ENCODE peak calls at places on chromosomes 6 and 20, in eight cellular contexts. H is T-helper 9 cell; K is WERI-Rb-1; T is H9; W is COLO829; O is stimulated activated CD4-positive, alpha-beta T cell treated with anti-CD3 and anti-CD28 coated beads, TNF-alpha, amount 100 ng/mL, for 1 hour; V is right cardiac atrium; S is GM10248. J is an unnamed sample.

GRCh38 chr6:37507690-37508421 is 8.2 kb upstream of the CCDC167 start:
- DNase-seq in H (no peak), K (no peak), T (no peak), W (no peak), O (no peak), V (no peak), S (no peak), J (no peak)

GRCh38 chr20:50750145-50750671 is 18.8 kb downstream of the PARD6B start:
- DNase-seq in H (no peak), K (no peak), T (no peak), W (no peak), O (no peak), V (no peak), S (no peak), J (no peak)

GRCh38 chr6:134511984-134512383 is 194.1 kb upstream of the SGK1 start:
- DNase-seq in H (no peak), K (no peak), T (no peak), W (no peak), O (no peak), V (no peak), S (no peak), J (no peak)

GRCh38 chr20:18666803-18667460 is 79.1 kb downstream of the DTD1 start:
- DNase-seq in H (no peak), K (no peak), T (no peak), W (no peak), O (no peak), V (no peak), S (no peak), J (no peak)

GRCh38 chr20:50308513-50309279 is 118.1 kb downstream of the CEBPB start:
- DNase-seq in H (no peak), K (peak; percentile 85), T (peak; percentile 83), W (no peak), O (no peak), V (peak; percentile 96), S (no peak), J (peak; percentile 94)

GRCh38 chr6:150607044-150607650 is 7.5 kb downstream of the PLEKHG1 start:
- DNase-seq in H (no peak), K (no peak), T (no peak), W (no peak), O (no peak), V (no peak), S (no peak), J (no peak)

GRCh38 chr6:35776364-35777215 is at the start of gene CLPSL2:
- DNase-seq in H (no peak), K (peak; percentile 84), T (peak; percentile 67), W (no peak), O (no peak), V (no peak), S (peak; percentile 45), J (no peak)

GRCh38 chr20:25306991-25307903 is 59.4 kb downstream of the PYGB start:
- DNase-seq in H (no peak), K (no peak), T (no peak), W (no peak), O (no peak), V (peak; percentile 28), S (no peak), J (peak; percentile 30)

GRCh38 chr6:71194730-71195129 is 93.9 kb upstream of the OGFRL1 start:
- DNase-seq in H (no peak), K (no peak), T (no peak), W (no peak), O (no peak), V (no peak), S (no peak), J (no peak)

GRCh38 chr20:58841539-58842264 is 9.0 kb downstream of the GNAS-AS1 start:
- DNase-seq in H (no peak), K (no peak), T (peak; percentile 43), W (no peak), O (no peak), V (no peak), S (no peak), J (no peak)

GRCh38 chr6:3940703-3941102 is 91.5 kb downstream of the FAM50B start:
- DNase-seq in H (no peak), K (no peak), T (no peak), W (no peak), O (no peak), V (no peak), S (no peak), J (no peak)

J was measured in Right ventricle myocardium superior.